ENCODE peak calls at places on chromosomes 11 and 22, in six cellular contexts. One of them, this sample, is unnamed.

GRCh38 chr11:64752106-64752970 is 7.4 kb downstream of the PYGM start:
- DNase-seq in GM23338: no peak
- DNase-seq in BE2C: no peak
- DNase-seq in HFFc6: no peak
- DNase-seq in neural progenitor cell: no peak
- DNase-seq in prostate gland: no peak
- DNase-seq in this sample: no peak

GRCh38 chr22:39927544-39927943 is 26.7 kb downstream of the GRAP2 start:
- DNase-seq in HFFc6: no peak
- DNase-seq in GM23338: peak
- DNase-seq in neural progenitor cell: no peak
- DNase-seq in prostate gland: no peak
- DNase-seq in BE2C: no peak
- DNase-seq in this sample: no peak

GRCh38 chr22:37300551-37301017 is 18.3 kb downstream of the CYTH4 start:
- DNase-seq in BE2C: no peak
- DNase-seq in neural progenitor cell: no peak
- DNase-seq in GM23338: no peak
- DNase-seq in HFFc6: no peak
- DNase-seq in prostate gland: no peak
- DNase-seq in this sample: no peak

GRCh38 chr11:490930-491260 is 16.1 kb downstream of the RNH1 start:
- DNase-seq in GM23338: no peak
- DNase-seq in neural progenitor cell: no peak
- DNase-seq in BE2C: no peak
- DNase-seq in HFFc6: no peak
- DNase-seq in prostate gland: no peak
- DNase-seq in this sample: no peak

GRCh38 chr11:76652989-76653673 is 17.4 kb downstream of the LRRC32 start:
- DNase-seq in prostate gland: no peak
- DNase-seq in HFFc6: no peak
- DNase-seq in neural progenitor cell: no peak
- DNase-seq in BE2C: no peak
- DNase-seq in GM23338: no peak
- DNase-seq in this sample: no peak

GRCh38 chr11:61888043-61888442 is 3.3 kb downstream of the FADS3 start:
- DNase-seq in BE2C: no peak
- DNase-seq in HFFc6: peak
- DNase-seq in GM23338: no peak
- DNase-seq in prostate gland: no peak
- DNase-seq in neural progenitor cell: no peak
- DNase-seq in this sample: peak

GRCh38 chr11:3833461-3833860 is 7.3 kb downstream of the RHOG start:
- DNase-seq in GM23338: no peak
- DNase-seq in BE2C: no peak
- DNase-seq in neural progenitor cell: no peak
- DNase-seq in prostate gland: no peak
- DNase-seq in HFFc6: no peak
- DNase-seq in this sample: no peak

GRCh38 chr22:21755855-21756284 is 20.3 kb upstream of the YPEL1 start:
- DNase-seq in GM23338: no peak
- DNase-seq in BE2C: no peak
- DNase-seq in HFFc6: peak
- DNase-seq in neural progenitor cell: no peak
- DNase-seq in prostate gland: no peak
- DNase-seq in this sample: no peak

GRCh38 chr11:45423036-45423435 is 136.9 kb upstream of the SYT13 start:
- DNase-seq in neural progenitor cell: no peak
- DNase-seq in GM23338: no peak
- DNase-seq in BE2C: no peak
- DNase-seq in prostate gland: no peak
- DNase-seq in HFFc6: no peak
- DNase-seq in this sample: no peak

GRCh38 chr11:57983211-57983610 is 40.5 kb upstream of the OR9Q1 start:
- DNase-seq in GM23338: no peak
- DNase-seq in HFFc6: no peak
- DNase-seq in BE2C: no peak
- DNase-seq in prostate gland: no peak
- DNase-seq in neural progenitor cell: no peak
- DNase-seq in this sample: no peak

GRCh38 chr22:46355369-46355995 is 20.0 kb downstream of the TRMU start:
- DNase-seq in prostate gland: peak
- DNase-seq in neural progenitor cell: peak
- DNase-seq in HFFc6: peak
- DNase-seq in GM23338: peak
- DNase-seq in BE2C: peak
- DNase-seq in this sample: no peak

GRCh38 chr11:74720596-74721478 is 10.4 kb downstream of the CHRDL2 start:
- DNase-seq in prostate gland: no peak
- DNase-seq in HFFc6: no peak
- DNase-seq in neural progenitor cell: no peak
- DNase-seq in BE2C: no peak
- DNase-seq in GM23338: peak
- DNase-seq in this sample: no peak

GRCh38 chr11:79418241-79418640 is 22.6 kb downstream of the TENM4 start:
- DNase-seq in GM23338: no peak
- DNase-seq in prostate gland: no peak
- DNase-seq in BE2C: no peak
- DNase-seq in neural progenitor cell: no peak
- DNase-seq in HFFc6: no peak
- DNase-seq in this sample: no peak

GRCh38 chr11:119741369-119742262 is 12.6 kb upstream of the NECTIN1 start:
- DNase-seq in neural progenitor cell: peak
- DNase-seq in prostate gland: no peak
- DNase-seq in HFFc6: no peak
- DNase-seq in GM23338: peak
- DNase-seq in BE2C: no peak
- DNase-seq in this sample: no peak

GRCh38 chr11:104905271-104905670 is 7.0 kb upstream of the CASP12 start:
- DNase-seq in prostate gland: no peak
- DNase-seq in HFFc6: no peak
- DNase-seq in BE2C: peak
- DNase-seq in GM23338: peak
- DNase-seq in neural progenitor cell: peak
- DNase-seq in this sample: no peak

GRCh38 chr11:45179686-45180085 is 33.2 kb downstream of the PRDM11 start:
- DNase-seq in HFFc6: no peak
- DNase-seq in prostate gland: no peak
- DNase-seq in BE2C: no peak
- DNase-seq in GM23338: no peak
- DNase-seq in neural progenitor cell: no peak
- DNase-seq in this sample: no peak

GRCh38 chr11:47033439-47033838 is 96.9 kb downstream of the CSTPP1 start:
- DNase-seq in HFFc6: no peak
- DNase-seq in BE2C: no peak
- DNase-seq in neural progenitor cell: peak
- DNase-seq in prostate gland: no peak
- DNase-seq in GM23338: peak
- DNase-seq in this sample: no peak

DNA sequence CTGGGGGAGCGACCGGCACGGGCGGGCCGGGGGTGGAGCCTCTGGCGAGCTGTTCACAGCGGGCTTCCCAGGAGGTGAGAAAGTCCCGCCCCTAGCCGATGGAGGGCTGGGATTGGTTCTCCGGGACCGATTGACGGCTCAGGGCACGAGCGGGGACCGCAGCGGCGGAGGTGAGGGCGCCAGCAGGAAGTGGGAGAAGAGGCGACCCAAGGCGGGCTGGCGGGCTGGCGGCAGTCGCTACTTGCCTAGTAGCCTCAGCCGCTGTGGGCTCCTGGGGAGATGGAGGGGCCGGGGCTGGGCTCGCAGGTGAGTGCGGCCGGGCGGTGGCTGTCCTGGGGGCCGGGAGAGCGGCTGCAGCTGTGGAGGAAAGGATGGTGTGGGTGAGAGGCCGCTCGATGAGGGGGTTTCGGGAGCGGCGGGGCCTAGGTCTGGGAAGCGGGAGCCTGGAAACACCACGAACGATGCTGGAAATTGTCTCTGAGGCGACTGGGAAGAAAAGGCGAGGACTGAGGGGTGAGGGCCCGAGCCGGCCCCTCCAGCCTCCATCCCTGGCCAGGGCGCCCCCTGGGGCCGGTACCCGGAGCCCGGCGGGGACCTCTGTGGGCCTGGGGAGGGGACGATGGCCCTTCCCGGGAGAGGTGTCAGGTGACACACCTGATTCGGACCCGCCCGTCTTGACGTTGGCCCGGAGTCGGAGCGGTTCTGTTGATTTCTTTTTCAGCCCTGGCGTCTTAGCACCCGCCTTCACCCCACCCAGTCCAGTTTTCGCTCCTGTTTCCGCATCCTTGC is at the start of gene ZDHHC13:
- DNase-seq in BE2C: peak
- DNase-seq in neural progenitor cell: peak
- DNase-seq in GM23338: peak
- DNase-seq in prostate gland: peak
- DNase-seq in HFFc6: peak
- DNase-seq in this sample: no peak
- TF ChIP-seq CTCF in BE2C: peak
- TF ChIP-seq CTCF in neural progenitor cell: peak
- TF ChIP-seq CTCF in GM23338: peak
- TF ChIP-seq CTCF in prostate gland: no peak
- TF ChIP-seq CTCF in HFFc6: peak
- TF ChIP-seq CTCF in this sample: peak

GRCh38 chr22:42074153-42074750 is at the start of gene PHETA2:
- DNase-seq in neural progenitor cell: peak
- DNase-seq in GM23338: peak
- DNase-seq in BE2C: no peak
- DNase-seq in HFFc6: no peak
- DNase-seq in prostate gland: no peak
- DNase-seq in this sample: no peak
- TF ChIP-seq CTCF in neural progenitor cell: peak
- TF ChIP-seq CTCF in GM23338: peak
- TF ChIP-seq CTCF in BE2C: no peak
- TF ChIP-seq CTCF in HFFc6: peak
- TF ChIP-seq CTCF in prostate gland: peak
- TF ChIP-seq CTCF in this sample: peak

DNA sequence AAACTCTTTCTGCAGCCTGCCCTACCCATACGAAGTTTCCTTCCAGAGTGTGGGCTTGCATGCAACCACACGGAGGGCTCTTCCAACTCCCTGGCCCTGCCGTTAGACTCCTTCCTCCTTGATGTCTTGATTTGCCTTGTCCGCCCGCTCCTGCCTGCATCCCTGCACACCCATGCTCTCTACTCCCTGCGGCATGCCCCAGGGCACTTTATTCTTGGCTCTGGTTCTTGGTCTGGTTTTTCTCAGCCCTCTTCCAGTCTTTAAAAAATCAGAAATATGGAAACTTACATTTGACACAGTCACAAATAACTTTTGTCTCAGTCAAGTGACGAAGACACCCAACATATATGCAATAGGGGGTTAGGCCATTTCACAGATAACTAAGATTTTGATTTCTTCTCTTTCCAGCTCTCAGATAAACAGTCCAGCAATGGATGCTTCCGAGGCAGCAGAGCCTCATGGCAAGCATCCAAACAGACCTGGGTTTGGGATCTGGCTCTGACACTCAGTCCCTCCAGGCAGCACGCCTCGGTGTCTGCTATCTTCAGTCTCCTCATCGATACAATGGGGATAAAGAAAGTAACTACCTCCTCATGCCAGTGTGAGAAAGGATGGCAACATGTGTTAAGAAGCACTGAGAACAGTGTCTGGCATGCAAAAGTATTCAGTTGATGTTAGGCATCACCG is 15.7 kb upstream of the OPCML start:
- DNase-seq in BE2C: peak
- DNase-seq in prostate gland: no peak
- DNase-seq in neural progenitor cell: no peak
- DNase-seq in GM23338: peak
- DNase-seq in HFFc6: no peak
- DNase-seq in this sample: no peak
- TF ChIP-seq CTCF in BE2C: no peak
- TF ChIP-seq CTCF in prostate gland: no peak
- TF ChIP-seq CTCF in neural progenitor cell: no peak
- TF ChIP-seq CTCF in GM23338: no peak
- TF ChIP-seq CTCF in HFFc6: no peak
- TF ChIP-seq CTCF in this sample: no peak

DNA sequence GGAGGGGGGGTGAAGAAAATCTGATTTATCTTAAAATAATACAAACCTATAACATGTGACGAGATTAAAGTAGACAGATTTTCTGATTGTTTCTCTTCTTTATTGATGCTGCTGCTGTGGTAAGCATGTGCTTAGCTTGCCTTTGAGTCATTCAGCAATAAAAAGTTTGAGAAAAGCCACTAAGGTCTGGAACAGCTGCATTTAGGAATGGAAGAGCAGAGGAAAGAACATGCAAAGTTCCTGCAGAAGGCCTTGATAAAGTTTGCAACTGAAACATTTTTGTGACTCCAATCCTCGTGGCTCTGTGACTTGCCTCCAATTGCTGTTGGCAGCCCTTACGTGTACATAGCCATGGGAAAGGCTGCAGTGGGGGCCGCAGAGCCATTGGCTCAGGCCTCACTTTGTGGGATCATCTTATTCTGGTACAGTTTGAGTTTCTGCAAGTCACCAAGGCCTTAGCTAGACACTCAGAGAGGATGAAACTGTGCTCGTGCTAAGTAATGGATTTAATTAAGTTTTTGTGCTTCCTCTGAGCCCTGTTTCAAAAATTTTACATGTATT is 370.2 kb downstream of the AASDHPPT start:
- DNase-seq in neural progenitor cell: no peak
- DNase-seq in GM23338: no peak
- DNase-seq in prostate gland: no peak
- DNase-seq in BE2C: no peak
- DNase-seq in HFFc6: peak
- DNase-seq in this sample: no peak
- TF ChIP-seq CTCF in neural progenitor cell: no peak
- TF ChIP-seq CTCF in GM23338: no peak
- TF ChIP-seq CTCF in prostate gland: no peak
- TF ChIP-seq CTCF in BE2C: no peak
- TF ChIP-seq CTCF in HFFc6: no peak
- TF ChIP-seq CTCF in this sample: no peak

DNA sequence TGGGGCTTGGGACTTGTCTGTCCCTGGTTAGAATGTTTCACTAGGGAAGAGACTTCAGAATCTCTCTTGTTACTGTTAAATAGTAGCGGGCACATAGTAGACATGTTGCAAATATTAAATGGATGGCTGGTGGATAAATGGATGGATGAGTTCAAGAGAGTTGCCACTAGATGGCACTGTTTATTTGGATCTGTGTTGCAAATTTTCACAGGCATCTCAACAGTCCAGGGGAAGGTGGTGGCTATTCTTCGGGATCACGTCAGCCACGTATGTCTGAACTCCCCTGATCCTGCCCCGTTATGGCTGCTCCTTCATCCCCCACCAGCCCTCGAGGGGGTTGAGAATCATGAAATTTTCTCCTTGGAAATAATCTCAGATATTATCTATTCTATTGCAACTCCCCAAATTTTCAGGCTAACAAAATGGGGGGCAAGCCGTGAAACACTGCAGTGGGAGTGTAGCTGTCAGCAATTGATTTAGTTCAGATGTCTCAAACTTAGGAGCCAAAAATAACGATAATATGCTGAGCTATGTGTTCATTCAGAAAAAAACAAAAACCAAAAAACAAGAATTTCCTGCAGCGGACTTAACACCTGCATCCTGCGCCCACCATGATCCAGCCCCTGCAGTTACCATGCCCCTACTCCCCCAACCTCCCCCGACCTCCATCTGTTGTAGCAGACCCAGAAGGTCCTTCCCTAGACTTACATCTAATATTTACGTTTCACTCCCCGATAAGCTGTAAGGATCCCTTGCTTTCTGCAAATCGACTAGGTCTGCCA is 29.1 kb upstream of the BIRC3 start:
- DNase-seq in GM23338: peak
- DNase-seq in neural progenitor cell: peak
- DNase-seq in prostate gland: peak
- DNase-seq in BE2C: peak
- DNase-seq in HFFc6: peak
- DNase-seq in this sample: no peak
- TF ChIP-seq CTCF in GM23338: peak
- TF ChIP-seq CTCF in neural progenitor cell: peak
- TF ChIP-seq CTCF in prostate gland: peak
- TF ChIP-seq CTCF in BE2C: peak
- TF ChIP-seq CTCF in HFFc6: peak
- TF ChIP-seq CTCF in this sample: peak

This sample was measured in epithelial cell of proximal tubule.